ENCODE peak calls at places on chromosomes 3 and 15, in six cellular contexts. Z is psoas muscle, V is cardiac muscle cell, A is mammary epithelial cell, N is heart left ventricle, T is ovary. W is an unnamed sample.

GRCh38 chr15:96701443-96701842 is 370.9 kb downstream of the NR2F2 start:
- DNase-seq in Z (no peak), V (no peak), A (no peak), N (no peak), T (no peak), W (no peak)

GRCh38 chr3:127572735-127573134 is 17.8 kb downstream of the TPRA1 start:
- DNase-seq in Z (no peak), V (no peak), A (no peak), N (no peak), T (no peak), W (no peak)

GRCh38 chr3:103991461-103992115 is 1375.1 kb upstream of the ALCAM start:
- DNase-seq in Z (no peak), V (peak), A (no peak), N (no peak), T (no peak), W (peak)

GRCh38 chr3:158748237-158748828 is 16.1 kb upstream of the RARRES1 start:
- DNase-seq in Z (no peak), V (no peak), A (no peak), N (no peak), T (no peak), W (peak)

GRCh38 chr15:58165661-58166060 is 27.5 kb downstream of the AQP9 start:
- DNase-seq in Z (peak), V (peak), A (no peak), N (peak), T (peak), W (peak)

GRCh38 chr15:50148362-50148963 is 29.4 kb upstream of the ATP8B4 start:
- DNase-seq in Z (no peak), V (peak), A (peak), N (no peak), T (no peak), W (peak)

GRCh38 chr15:34514251-34514760 is 69.1 kb downstream of the GOLGA8B start:
- DNase-seq in Z (peak), V (peak), A (no peak), N (peak), T (no peak), W (no peak)

GRCh38 chr15:63573533-63573932 is 23.7 kb upstream of the FBXL22 start:
- DNase-seq in Z (no peak), V (no peak), A (no peak), N (no peak), T (no peak), W (peak)

GRCh38 chr3:196145420-196146262 is 63.8 kb upstream of the TFRC start:
- DNase-seq in Z (no peak), V (no peak), A (no peak), N (no peak), T (no peak), W (no peak)

GRCh38 chr15:41350057-41350717 is 17.5 kb downstream of the NUSAP1 start:
- DNase-seq in Z (no peak), V (peak), A (no peak), N (no peak), T (no peak), W (no peak)

GRCh38 chr3:185995352-185995751 is 57.5 kb upstream of the TRA2B start:
- DNase-seq in Z (no peak), V (no peak), A (peak), N (no peak), T (no peak), W (peak)

GRCh38 chr3:105791919-105792786 is 76.7 kb downstream of the CBLB start:
- DNase-seq in Z (peak), V (no peak), A (peak), N (peak), T (peak), W (peak)

GRCh38 chr15:41517895-41518449 is 4.3 kb upstream of the LTK start:
- DNase-seq in Z (no peak), V (no peak), A (no peak), N (no peak), T (no peak), W (no peak)

GRCh38 chr3:45148921-45149320 is 2.7 kb upstream of the CDCP1 start:
- DNase-seq in Z (no peak), V (no peak), A (no peak), N (no peak), T (no peak), W (no peak)

GRCh38 chr3:136042608-136043221 is 77.2 kb downstream of the PPP2R3A start:
- DNase-seq in Z (no peak), V (peak), A (peak), N (no peak), T (no peak), W (peak)

GRCh38 chr15:83561661-83562060 is 92.3 kb upstream of the ADAMTSL3 start:
- DNase-seq in Z (no peak), V (no peak), A (peak), N (no peak), T (no peak), W (no peak)

GRCh38 chr3:31858439-31858838 is 122.6 kb downstream of the OSBPL10 start:
- DNase-seq in Z (no peak), V (no peak), A (no peak), N (no peak), T (no peak), W (no peak)

GRCh38 chr15:73030280-73030679 is 22.0 kb upstream of the NEO1 start:
- DNase-seq in Z (no peak), V (no peak), A (no peak), N (no peak), T (no peak), W (no peak)

GRCh38 chr3:55621026-55621422 is 133.9 kb upstream of the WNT5A start:
- DNase-seq in Z (no peak), V (no peak), A (no peak), N (no peak), T (no peak), W (no peak)

GRCh38 chr15:77826006-77826695 is 193.4 kb upstream of the LINGO1 start:
- DNase-seq in Z (no peak), V (no peak), A (no peak), N (no peak), T (no peak), W (no peak)

GRCh38 chr15:72554471-72555425 is 80.6 kb downstream of the ARIH1 start:
- DNase-seq in Z (no peak), V (no peak), A (peak), N (no peak), T (no peak), W (peak)

GRCh38 chr15:31338879-31339557 is 12.4 kb downstream of the KLF13 start:
- DNase-seq in Z (peak), V (peak), A (peak), N (peak), T (peak), W (peak)

GRCh38 chr15:24617646-24618045 is 57.9 kb upstream of the NPAP1 start:
- DNase-seq in Z (no peak), V (no peak), A (no peak), N (no peak), T (no peak), W (no peak)

GRCh38 chr3:122497425-122497824 is 17.3 kb downstream of the KPNA1 start:
- DNase-seq in Z (no peak), V (no peak), A (peak), N (no peak), T (no peak), W (peak)

GRCh38 chr3:191111722-191112121 is 87.3 kb upstream of the OSTN start:
- DNase-seq in Z (no peak), V (no peak), A (no peak), N (no peak), T (no peak), W (no peak)

GRCh38 chr3:100024520-100025303 is 89.6 kb downstream of the FILIP1L start:
- DNase-seq in Z (no peak), V (no peak), A (peak), N (no peak), T (peak), W (no peak)

GRCh38 chr3:32884532-32885031 is 66.8 kb downstream of the TRIM71 start:
- DNase-seq in Z (no peak), V (no peak), A (no peak), N (no peak), T (no peak), W (no peak)

GRCh38 chr3:150426292-150426691 is 18.2 kb downstream of the TSC22D2 start:
- DNase-seq in Z (no peak), V (no peak), A (no peak), N (no peak), T (no peak), W (no peak)

GRCh38 chr3:44996556-44996969 is 20.5 kb downstream of the EXOSC7 start:
- DNase-seq in Z (no peak), V (no peak), A (no peak), N (no peak), T (no peak), W (no peak)

GRCh38 chr3:62415312-62415791 is 42.0 kb upstream of the FEZF2 start:
- DNase-seq in Z (no peak), V (peak), A (no peak), N (no peak), T (no peak), W (no peak)

GRCh38 chr15:72472907-72473669 is 1.0 kb upstream of the ARIH1 start:
- DNase-seq in Z (no peak), V (no peak), A (peak), N (no peak), T (no peak), W (no peak)

DNA sequence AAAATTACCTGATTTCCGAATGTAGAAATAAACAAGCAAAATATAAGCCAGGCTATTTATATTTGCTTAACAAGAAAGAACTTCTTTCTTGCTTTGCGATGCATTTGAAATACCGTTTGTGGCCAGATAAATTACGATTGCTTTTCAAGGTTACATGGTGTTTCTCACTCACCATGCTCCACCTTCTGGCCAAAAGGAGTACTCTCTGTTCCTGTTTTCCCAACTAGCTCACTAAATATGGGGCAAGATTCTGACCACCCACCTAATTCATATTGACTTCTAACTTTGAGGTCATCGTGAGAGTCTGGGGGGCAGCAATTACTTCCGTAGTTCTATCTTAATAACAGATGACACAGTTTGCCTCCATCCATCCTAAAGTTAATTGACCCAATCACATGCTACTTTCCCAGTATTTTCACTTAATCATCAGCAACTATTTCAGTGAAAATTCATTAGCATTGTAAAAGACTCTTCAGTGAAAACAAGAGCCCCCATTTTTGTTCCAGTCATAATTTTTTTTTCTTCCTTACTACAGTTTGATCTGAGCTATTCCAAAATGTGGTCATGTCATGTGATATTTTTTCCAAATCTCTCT is 25.9 kb downstream of the ACP3 start:
- DNase-seq in Z (no peak), V (peak), A (peak), N (no peak), T (peak), W (peak)
- H3K27ac ChIP-seq in Z (no peak), V (no peak), A (no peak), N (no peak), T (no peak), W (no peak)

GRCh38 chr3:23675010-23675409 is 130.7 kb upstream of the UBE2E1 start:
- DNase-seq in Z (no peak), V (no peak), A (no peak), N (no peak), T (no peak), W (no peak)

GRCh38 chr3:23672628-23673027 is 133.1 kb upstream of the UBE2E1 start:
- DNase-seq in Z (no peak), V (no peak), A (no peak), N (no peak), T (no peak), W (no peak)

GRCh38 chr3:23669541-23670255 is 136.1 kb upstream of the UBE2E1 start:
- DNase-seq in Z (no peak), V (no peak), A (peak), N (no peak), T (no peak), W (no peak)

GRCh38 chr3:23668430-23668904 is 137.3 kb upstream of the UBE2E1 start:
- DNase-seq in Z (no peak), V (no peak), A (peak), N (no peak), T (no peak), W (peak)

GRCh38 chr3:23671901-23672589 is 133.7 kb upstream of the UBE2E1 start:
- DNase-seq in Z (peak), V (no peak), A (no peak), N (peak), T (peak), W (no peak)
- H3K4me3 ChIP-seq in Z (peak), V (no peak), A (no peak), N (peak), T (peak), W (peak)

GRCh38 chr3:42067324-42067723 is 23.8 kb upstream of the TRAK1 start:
- DNase-seq in Z (no peak), V (no peak), A (no peak), N (no peak), T (no peak), W (peak)
- H3K27ac ChIP-seq in Z (peak), V (peak), A (peak), N (peak), T (peak), W (peak)

GRCh38 chr15:61227269-61228024 is 1.7 kb downstream of the RORA start:
- DNase-seq in Z (peak), V (peak), A (peak), N (no peak), T (peak), W (peak)
- H3K4me3 ChIP-seq in Z (peak), V (peak), A (peak), N (peak), T (peak), W (peak)